ENCODE peak calls at places on chromosome 9, in four cellular contexts. One of them, this sample, is unnamed.

GRCh38 chr9:68426755-68427154 is 70.3 kb downstream of the PGM5 start:
- DNase-seq in GM12865: no peak
- DNase-seq in astrocyte of the spinal cord: no peak
- DNase-seq in nephron progenitor cell: no peak
- DNase-seq in this sample: no peak

GRCh38 chr9:115591584-115591984 is 473.6 kb upstream of the TNC start:
- DNase-seq in nephron progenitor cell: peak; percentile 58
- DNase-seq in astrocyte of the spinal cord: peak; percentile 98
- DNase-seq in GM12865: peak; percentile 35
- DNase-seq in this sample: peak; percentile 7

GRCh38 chr9:96109718-96110351 is 192.1 kb downstream of the HSD17B3 start:
- DNase-seq in GM12865: no peak
- DNase-seq in astrocyte of the spinal cord: peak; percentile 7
- DNase-seq in nephron progenitor cell: no peak
- DNase-seq in this sample: no peak

GRCh38 chr9:93210974-93211653 is 27.2 kb downstream of the WNK2 start:
- DNase-seq in nephron progenitor cell: no peak
- DNase-seq in GM12865: no peak
- DNase-seq in astrocyte of the spinal cord: no peak
- DNase-seq in this sample: no peak

GRCh38 chr9:85013703-85014102 is 344.2 kb downstream of the NTRK2 start:
- DNase-seq in nephron progenitor cell: no peak
- DNase-seq in GM12865: no peak
- DNase-seq in astrocyte of the spinal cord: no peak
- DNase-seq in this sample: no peak

GRCh38 chr9:137760426-137760825 is 117.2 kb upstream of the CACNA1B start:
- DNase-seq in nephron progenitor cell: no peak
- DNase-seq in GM12865: no peak
- DNase-seq in astrocyte of the spinal cord: peak; percentile 51
- DNase-seq in this sample: no peak

GRCh38 chr9:122367779-122368460 is 2.9 kb upstream of the PTGS1 start:
- DNase-seq in nephron progenitor cell: no peak
- DNase-seq in GM12865: no peak
- DNase-seq in astrocyte of the spinal cord: no peak
- DNase-seq in this sample: no peak

GRCh38 chr9:118575341-118576070 is 793.7 kb downstream of the BRINP1 start:
- DNase-seq in nephron progenitor cell: no peak
- DNase-seq in astrocyte of the spinal cord: no peak
- DNase-seq in GM12865: no peak
- DNase-seq in this sample: no peak

GRCh38 chr9:112914524-112914923 is 23.8 kb upstream of the SLC46A2 start:
- DNase-seq in GM12865: no peak
- DNase-seq in nephron progenitor cell: no peak
- DNase-seq in astrocyte of the spinal cord: no peak
- DNase-seq in this sample: no peak

GRCh38 chr9:26955222-26955903 is 849 bp upstream of the IFT74 start:
- DNase-seq in nephron progenitor cell: no peak
- DNase-seq in astrocyte of the spinal cord: no peak
- DNase-seq in GM12865: peak; percentile 14
- DNase-seq in this sample: no peak

GRCh38 chr9:37969130-37969529 is 65.2 kb upstream of the SLC25A51 start:
- DNase-seq in GM12865: no peak
- DNase-seq in astrocyte of the spinal cord: peak; percentile 55
- DNase-seq in nephron progenitor cell: no peak
- DNase-seq in this sample: no peak

GRCh38 chr9:89412951-89413350 is 85.0 kb downstream of the SEMA4D start:
- DNase-seq in GM12865: no peak
- DNase-seq in astrocyte of the spinal cord: peak; percentile 23
- DNase-seq in nephron progenitor cell: no peak
- DNase-seq in this sample: no peak

GRCh38 chr9:17630531-17630949 is 51.7 kb downstream of the SH3GL2 start:
- DNase-seq in GM12865: no peak
- DNase-seq in nephron progenitor cell: no peak
- DNase-seq in astrocyte of the spinal cord: no peak
- DNase-seq in this sample: no peak

GRCh38 chr9:18208166-18209059 is 265.5 kb upstream of the ADAMTSL1 start:
- DNase-seq in nephron progenitor cell: peak; percentile 41
- DNase-seq in GM12865: peak; percentile 15
- DNase-seq in astrocyte of the spinal cord: peak; percentile 29
- DNase-seq in this sample: peak; percentile 1

GRCh38 chr9:121770415-121771273 is 119.2 kb downstream of the DAB2IP start:
- DNase-seq in GM12865: no peak
- DNase-seq in astrocyte of the spinal cord: peak; percentile 55
- DNase-seq in nephron progenitor cell: no peak
- DNase-seq in this sample: no peak

GRCh38 chr9:27394154-27394825 is 97.3 kb upstream of the EQTN start:
- DNase-seq in astrocyte of the spinal cord: no peak
- DNase-seq in nephron progenitor cell: no peak
- DNase-seq in GM12865: no peak
- DNase-seq in this sample: no peak

GRCh38 chr9:94984891-94985476 is 258.5 kb downstream of the AOPEP start:
- DNase-seq in nephron progenitor cell: no peak
- DNase-seq in astrocyte of the spinal cord: no peak
- DNase-seq in GM12865: no peak
- DNase-seq in this sample: no peak

GRCh38 chr9:37587521-37587920 is 4.9 kb downstream of the TOMM5 start:
- DNase-seq in astrocyte of the spinal cord: no peak
- DNase-seq in GM12865: no peak
- DNase-seq in nephron progenitor cell: no peak
- DNase-seq in this sample: no peak

GRCh38 chr9:108377382-108377781 is 478.4 kb downstream of the ACTL7B start:
- DNase-seq in nephron progenitor cell: no peak
- DNase-seq in astrocyte of the spinal cord: no peak
- DNase-seq in GM12865: no peak
- DNase-seq in this sample: no peak

GRCh38 chr9:37840560-37841194 is 40.1 kb downstream of the DCAF10 start:
- DNase-seq in astrocyte of the spinal cord: peak; percentile 70
- DNase-seq in nephron progenitor cell: no peak
- DNase-seq in GM12865: no peak
- DNase-seq in this sample: peak; percentile 35

GRCh38 chr9:130579738-130580463 is 524 bp downstream of the FUBP3 start:
- DNase-seq in astrocyte of the spinal cord: no peak
- DNase-seq in nephron progenitor cell: no peak
- DNase-seq in GM12865: no peak
- DNase-seq in this sample: no peak

GRCh38 chr9:13268469-13268868 is 11.0 kb downstream of the MPDZ start:
- DNase-seq in nephron progenitor cell: no peak
- DNase-seq in astrocyte of the spinal cord: peak; percentile 33
- DNase-seq in GM12865: no peak
- DNase-seq in this sample: no peak

GRCh38 chr9:20340161-20340861 is 282.0 kb downstream of the MLLT3 start:
- DNase-seq in astrocyte of the spinal cord: peak; percentile 12
- DNase-seq in nephron progenitor cell: peak; percentile 29
- DNase-seq in GM12865: no peak
- DNase-seq in this sample: no peak

GRCh38 chr9:110069326-110070248 is 138.4 kb downstream of the C9orf152 start:
- DNase-seq in nephron progenitor cell: no peak
- DNase-seq in GM12865: no peak
- DNase-seq in astrocyte of the spinal cord: peak; percentile 81
- DNase-seq in this sample: no peak

GRCh38 chr9:4620046-4620765 is 41.9 kb upstream of the PLPP6 start:
- DNase-seq in astrocyte of the spinal cord: no peak
- DNase-seq in GM12865: peak; percentile 30
- DNase-seq in nephron progenitor cell: no peak
- DNase-seq in this sample: peak; percentile 33

GRCh38 chr9:21174671-21175070 is 8.2 kb upstream of the IFNA21 start:
- DNase-seq in nephron progenitor cell: no peak
- DNase-seq in GM12865: no peak
- DNase-seq in astrocyte of the spinal cord: peak; percentile 8
- DNase-seq in this sample: no peak

GRCh38 chr9:101478444-101478843 is 42.9 kb upstream of the ALDOB start:
- DNase-seq in astrocyte of the spinal cord: no peak
- DNase-seq in GM12865: no peak
- DNase-seq in nephron progenitor cell: no peak
- DNase-seq in this sample: no peak

GRCh38 chr9:125460883-125461475 is 199.4 kb downstream of the GAPVD1 start:
- DNase-seq in nephron progenitor cell: no peak
- DNase-seq in astrocyte of the spinal cord: peak; percentile 86
- DNase-seq in GM12865: no peak
- DNase-seq in this sample: no peak

DNA sequence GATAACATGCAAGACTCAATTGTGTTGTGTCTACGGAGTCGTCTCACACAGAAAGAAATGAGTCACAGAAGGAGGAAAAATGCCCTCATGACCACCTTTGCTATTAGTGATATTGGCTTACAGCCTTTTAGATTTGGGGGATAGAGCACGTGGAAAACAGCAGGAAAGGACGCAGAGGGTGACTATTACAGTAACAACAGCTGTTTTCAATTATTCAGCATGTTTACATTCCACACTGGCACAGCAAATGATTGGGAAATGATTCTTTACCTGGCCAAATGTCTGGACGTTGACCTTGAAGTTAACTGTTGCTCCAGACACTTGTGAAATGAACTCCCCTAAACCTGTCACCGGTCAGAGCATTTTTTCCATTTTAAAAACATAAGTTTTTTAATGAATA is 46.8 kb downstream of the APTX start:
- DNase-seq in astrocyte of the spinal cord: peak; percentile 56
- DNase-seq in nephron progenitor cell: no peak
- DNase-seq in GM12865: no peak
- DNase-seq in this sample: no peak
- TF ChIP-seq CTCF in astrocyte of the spinal cord: no peak
- TF ChIP-seq CTCF in nephron progenitor cell: no peak
- TF ChIP-seq CTCF in GM12865: no peak
- TF ChIP-seq CTCF in this sample: no peak

DNA sequence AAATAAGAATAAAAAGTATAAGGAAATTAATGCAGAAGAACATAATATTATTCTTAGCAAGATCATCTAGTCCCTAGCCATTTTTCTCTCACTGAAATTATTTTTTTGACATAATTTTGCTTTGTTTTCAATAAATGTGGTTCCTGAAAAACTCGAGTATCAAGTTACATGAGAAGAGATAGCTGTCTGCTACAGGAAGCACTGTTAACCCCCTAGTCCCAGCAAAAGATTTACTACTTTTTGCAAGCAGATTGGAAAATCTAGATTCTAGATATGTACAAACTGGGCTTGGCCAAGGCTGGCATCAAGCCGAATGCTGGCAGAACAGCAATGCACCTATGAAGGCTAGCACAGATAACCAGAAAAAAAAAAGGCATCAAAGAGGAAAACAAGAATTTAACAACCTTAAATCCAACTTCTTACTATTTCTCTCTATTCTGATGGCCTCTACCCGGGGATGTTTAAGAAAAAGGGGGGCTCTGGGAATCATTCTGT is 21.9 kb upstream of the ISCA1 start:
- DNase-seq in astrocyte of the spinal cord: no peak
- DNase-seq in GM12865: no peak
- DNase-seq in nephron progenitor cell: no peak
- DNase-seq in this sample: no peak
- TF ChIP-seq CTCF in astrocyte of the spinal cord: no peak
- TF ChIP-seq CTCF in GM12865: no peak
- TF ChIP-seq CTCF in nephron progenitor cell: no peak
- TF ChIP-seq CTCF in this sample: no peak

GRCh38 chr9:127450170-127450830 is 906 bp downstream of the RPL12 start:
- DNase-seq in GM12865: no peak
- DNase-seq in nephron progenitor cell: no peak
- DNase-seq in astrocyte of the spinal cord: peak; percentile 16
- DNase-seq in this sample: no peak

GRCh38 chr9:127451681-127452480 is 571 bp downstream of the LRSAM1 start:
- DNase-seq in GM12865: peak; percentile 80
- DNase-seq in astrocyte of the spinal cord: peak; percentile 59
- DNase-seq in nephron progenitor cell: peak; percentile 41
- DNase-seq in this sample: peak; percentile 73

GRCh38 chr9:127449332-127449966 is 1.8 kb downstream of the RPL12 start:
- DNase-seq in nephron progenitor cell: no peak
- DNase-seq in GM12865: peak; percentile 45
- DNase-seq in astrocyte of the spinal cord: peak; percentile 2
- DNase-seq in this sample: no peak

GRCh38 chr9:127452481-127453092 is 1.3 kb downstream of the LRSAM1 start:
- DNase-seq in GM12865: no peak
- DNase-seq in nephron progenitor cell: no peak
- DNase-seq in astrocyte of the spinal cord: peak; percentile 8
- DNase-seq in this sample: no peak

GRCh38 chr9:127450831-127451680 is at the start of the genes LRSAM1 and RPL12:
- DNase-seq in astrocyte of the spinal cord: peak; percentile 93
- DNase-seq in GM12865: peak; percentile 98
- DNase-seq in nephron progenitor cell: peak; percentile 99
- DNase-seq in this sample: peak; percentile 97
- TF ChIP-seq CTCF in astrocyte of the spinal cord: no peak
- TF ChIP-seq CTCF in GM12865: no peak
- TF ChIP-seq CTCF in nephron progenitor cell: no peak
- TF ChIP-seq CTCF in this sample: no peak

DNA sequence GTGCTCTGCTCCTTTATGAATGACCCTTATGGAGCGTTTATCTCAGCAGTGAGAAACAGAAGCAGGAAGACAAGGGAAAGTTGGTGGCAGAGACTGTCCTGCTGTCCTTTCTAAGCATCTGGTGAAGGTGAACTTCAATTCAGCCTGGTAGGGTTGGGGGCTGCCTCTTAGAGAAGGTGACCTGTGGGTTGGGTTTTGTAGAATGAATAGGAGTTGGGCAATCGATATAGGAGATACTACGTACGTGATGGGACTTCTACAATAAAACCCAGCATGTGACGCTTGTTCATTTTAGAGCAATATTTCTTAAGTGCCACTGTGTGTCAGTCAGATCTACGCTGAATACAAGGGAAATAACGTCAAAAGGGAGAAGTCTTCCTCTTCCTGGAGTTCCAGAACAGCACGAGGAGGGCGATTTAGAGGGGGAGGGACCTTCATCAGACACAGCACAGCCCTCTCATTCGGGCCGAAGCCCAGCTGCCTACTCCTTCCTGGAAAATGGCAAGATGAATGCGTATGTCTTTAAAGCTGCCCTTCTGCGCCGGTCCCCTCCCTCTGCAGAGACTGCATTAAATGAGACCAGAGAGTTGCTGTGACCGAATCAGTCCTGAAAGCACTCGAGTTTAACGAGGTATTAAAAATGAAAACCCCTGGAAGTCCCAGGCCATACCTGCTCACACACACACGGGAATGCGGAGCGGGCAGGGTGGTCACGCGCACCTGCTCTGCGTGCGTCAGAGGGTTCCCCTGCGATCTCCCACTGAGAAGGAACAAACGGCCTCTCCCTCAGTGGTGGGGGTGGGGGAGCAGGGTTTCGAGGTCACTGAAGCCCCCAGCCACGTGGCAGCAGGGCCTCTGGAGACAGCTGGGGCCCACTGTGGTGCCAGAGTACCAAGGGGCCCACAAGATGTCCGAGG is 85.3 kb upstream of the SARDH start:
- DNase-seq in nephron progenitor cell: no peak
- DNase-seq in GM12865: peak; percentile 65
- DNase-seq in astrocyte of the spinal cord: no peak
- DNase-seq in this sample: no peak
- TF ChIP-seq CTCF in nephron progenitor cell: no peak
- TF ChIP-seq CTCF in GM12865: no peak
- TF ChIP-seq CTCF in astrocyte of the spinal cord: no peak
- TF ChIP-seq CTCF in this sample: no peak

This sample was measured in activated CD8-positive, alpha-beta T cell treated with anti-CD3 and anti-CD28 coated beads for 36 hours.